ENCODE peak calls at places on chromosomes 1 and 21, in ten cellular contexts. X is stimulated activated CD8-positive, alpha-beta memory T cell treated with anti-CD3 and anti-CD28 coated beads, Interleukin-4, amount 100 ng/mL, for 24 hours; L is left ventricle myocardium inferior; D is hippocampal formation; K is GM23248; I is astrocyte of the spinal cord; G is COR-L47; F is posterior cingulate gyrus; S is endothelial cell; Y is naive B cell. W is an unnamed sample.

GRCh38 chr1:1858382-1859086 is 32.4 kb downstream of the GNB1 start:
- DNase-seq in X (no peak), L (peak), D (peak), K (peak), I (peak), G (peak), F (peak), S (peak), Y (peak), W (no peak)

GRCh38 chr21:46080171-46081021 is 17.5 kb upstream of the COL6A2 start:
- DNase-seq in X (no peak), L (peak), D (no peak), K (peak), I (no peak), G (no peak), F (no peak), S (no peak), Y (no peak), W (no peak)

GRCh38 chr21:35316933-35317332 is 267.8 kb upstream of the RUNX1 start:
- DNase-seq in X (no peak), L (no peak), D (no peak), K (peak), I (peak), G (no peak), F (no peak), S (no peak), Y (no peak), W (no peak)

GRCh38 chr1:52918201-52918600 is 3.3 kb downstream of the ECHDC2 start:
- DNase-seq in X (no peak), L (no peak), D (no peak), K (no peak), I (no peak), G (no peak), F (no peak), S (no peak), Y (no peak), W (no peak)

GRCh38 chr1:168482106-168482505 is 61.7 kb downstream of the XCL2 start:
- DNase-seq in X (no peak), L (no peak), D (no peak), K (no peak), I (no peak), G (no peak), F (no peak), S (no peak), Y (no peak), W (no peak)

GRCh38 chr1:25031966-25032667 is 102.0 kb upstream of the RUNX3 start:
- DNase-seq in X (no peak), L (peak), D (no peak), K (peak), I (peak), G (peak), F (no peak), S (no peak), Y (peak), W (no peak)

GRCh38 chr1:2412773-2413494 is 570 bp upstream of the PEX10 start:
- DNase-seq in X (no peak), L (no peak), D (no peak), K (peak), I (no peak), G (peak), F (no peak), S (no peak), Y (no peak), W (no peak)

GRCh38 chr1:55233149-55233777 is 18.1 kb upstream of the USP24 start:
- DNase-seq in X (no peak), L (no peak), D (no peak), K (peak), I (no peak), G (no peak), F (no peak), S (no peak), Y (no peak), W (no peak)

GRCh38 chr21:36783612-36784383 is 84.9 kb downstream of the SIM2 start:
- DNase-seq in X (no peak), L (no peak), D (no peak), K (peak), I (peak), G (no peak), F (no peak), S (no peak), Y (no peak), W (no peak)

GRCh38 chr1:234932506-234932905 is 196.1 kb downstream of the TOMM20 start:
- DNase-seq in X (no peak), L (no peak), D (no peak), K (no peak), I (no peak), G (no peak), F (no peak), S (no peak), Y (no peak), W (no peak)

GRCh38 chr21:37245151-37245550 is 22.0 kb downstream of the VPS26C start:
- DNase-seq in X (no peak), L (no peak), D (no peak), K (no peak), I (no peak), G (no peak), F (no peak), S (no peak), Y (no peak), W (no peak)

GRCh38 chr1:94980049-94980908 is 53.4 kb upstream of the CNN3 start:
- DNase-seq in X (no peak), L (no peak), D (no peak), K (peak), I (no peak), G (no peak), F (no peak), S (no peak), Y (no peak), W (no peak)

GRCh38 chr1:19967808-19968207 is 11.6 kb downstream of the PLA2G2A start:
- DNase-seq in X (no peak), L (peak), D (no peak), K (no peak), I (no peak), G (no peak), F (no peak), S (no peak), Y (no peak), W (no peak)

GRCh38 chr21:33811147-33812024 is 104.2 kb downstream of the ATP5PO start:
- DNase-seq in X (no peak), L (no peak), D (no peak), K (peak), I (no peak), G (no peak), F (no peak), S (no peak), Y (no peak), W (no peak)

GRCh38 chr1:201190624-201191051 is at the start of gene IGFN1:
- DNase-seq in X (no peak), L (no peak), D (no peak), K (no peak), I (no peak), G (no peak), F (no peak), S (no peak), Y (no peak), W (no peak)

GRCh38 chr1:53733975-53734649 is 4.9 kb downstream of the GLIS1 start:
- DNase-seq in X (no peak), L (no peak), D (no peak), K (peak), I (peak), G (no peak), F (no peak), S (no peak), Y (no peak), W (no peak)

GRCh38 chr1:2270260-2271100 is 42.4 kb downstream of the SKI start:
- DNase-seq in X (no peak), L (no peak), D (no peak), K (no peak), I (no peak), G (no peak), F (no peak), S (no peak), Y (no peak), W (no peak)

GRCh38 chr1:33610864-33611455 is 138.5 kb downstream of the ZSCAN20 start:
- DNase-seq in X (no peak), L (no peak), D (no peak), K (no peak), I (no peak), G (no peak), F (no peak), S (no peak), Y (no peak), W (no peak)

GRCh38 chr1:245488346-245489110 is 333.7 kb downstream of the KIF26B start:
- DNase-seq in X (no peak), L (no peak), D (no peak), K (no peak), I (no peak), G (no peak), F (no peak), S (no peak), Y (no peak), W (no peak)

GRCh38 chr1:236129315-236129714 is 13.0 kb upstream of the GPR137B start:
- DNase-seq in X (no peak), L (no peak), D (no peak), K (no peak), I (no peak), G (no peak), F (no peak), S (no peak), Y (no peak), W (no peak)

GRCh38 chr1:107991371-107992066 is 26.5 kb upstream of the VAV3 start:
- DNase-seq in X (no peak), L (no peak), D (no peak), K (peak), I (peak), G (no peak), F (peak), S (no peak), Y (no peak), W (no peak)

GRCh38 chr1:88302843-88303486 is 381.1 kb upstream of the PKN2 start:
- DNase-seq in X (no peak), L (no peak), D (peak), K (peak), I (peak), G (peak), F (no peak), S (peak), Y (peak), W (no peak)

GRCh38 chr1:85571830-85572229 is 8.7 kb upstream of the CCN1 start:
- DNase-seq in X (no peak), L (no peak), D (no peak), K (no peak), I (no peak), G (no peak), F (no peak), S (no peak), Y (no peak), W (no peak)

GRCh38 chr1:164780111-164780510 is 221.1 kb downstream of the PBX1 start:
- DNase-seq in X (no peak), L (no peak), D (no peak), K (peak), I (no peak), G (no peak), F (no peak), S (no peak), Y (no peak), W (no peak)

GRCh38 chr1:15941044-15941840 is 34.7 kb downstream of the ZBTB17 start:
- DNase-seq in X (no peak), L (no peak), D (no peak), K (no peak), I (no peak), G (no peak), F (no peak), S (no peak), Y (no peak), W (no peak)

W was measured in NCI-H2227 treated with DMSO at 0.1 percent for 48 hours.